ENCODE peak calls at places on chromosomes 2 and 18, in five cellular contexts. C, S, D, N and U are unnamed samples.

GRCh38 chr2:179825494-179825893 is 35.9 kb downstream of the ZNF385B start:
- DNase-seq in C (no peak), S (no peak), D (no peak), N (peak; percentile 2), U (no peak)

GRCh38 chr18:9918016-9918680 is 4.3 kb downstream of the VAPA start:
- DNase-seq in C (no peak), S (no peak), D (no peak), N (peak; percentile 42), U (no peak)

GRCh38 chr2:136052374-136053362 is 65.3 kb downstream of the CXCR4 start:
- DNase-seq in C (no peak), S (no peak), D (no peak), N (no peak), U (no peak)

GRCh38 chr18:48902023-48902855 is 48.5 kb downstream of the SMAD7 start:
- DNase-seq in C (peak; percentile 90), S (peak; percentile 94), D (no peak), N (peak; percentile 98), U (no peak)

GRCh38 chr2:207397917-207398655 is 131.7 kb upstream of the CREB1 start:
- DNase-seq in C (no peak), S (no peak), D (no peak), N (no peak), U (no peak)

GRCh38 chr2:46749042-46749461 is 166.6 kb downstream of the MCFD2 start:
- DNase-seq in C (no peak), S (no peak), D (no peak), N (peak; percentile 83), U (no peak)

GRCh38 chr2:17636989-17637906 is 96.8 kb downstream of the VSNL1 start:
- DNase-seq in C (no peak), S (no peak), D (no peak), N (no peak), U (no peak)

GRCh38 chr2:19360881-19361321 is 2.5 kb upstream of the OSR1 start:
- DNase-seq in C (no peak), S (no peak), D (no peak), N (no peak), U (no peak)

GRCh38 chr2:217929757-217930707 is 72.8 kb downstream of the TNS1 start:
- DNase-seq in C (peak; percentile 65), S (peak; percentile 71), D (no peak), N (peak; percentile 83), U (no peak)
- H3K4me1 ChIP-seq in C (peaks cover 89% of the 10 kb centered on the region), S (peaks cover 71% of the 10 kb centered on the region), D (no peaks in the 10 kb centered on the region), N (peaks cover 24% of the 10 kb centered on the region), U (no peaks in the 10 kb centered on the region)

GRCh38 chr2:73837847-73838585 is 9.3 kb downstream of the STAMBP start:
- DNase-seq in C (no peak), S (no peak), D (no peak), N (no peak), U (no peak)
- H3K36me3 ChIP-seq in C (peaks cover 44% of the 10 kb centered on the region), S (peaks cover 12% of the 10 kb centered on the region), D (peaks cover 3% of the 10 kb centered on the region), N (peaks cover 9% of the 10 kb centered on the region), U (peaks cover 37% of the 10 kb centered on the region)

GRCh38 chr18:62480927-62481326 is 41.9 kb upstream of the ZCCHC2 start:
- DNase-seq in C (no peak), S (no peak), D (no peak), N (no peak), U (no peak)
- H3K4me1 ChIP-seq in C (no peaks in the 10 kb centered on the region), S (no peaks in the 10 kb centered on the region), D (no peaks in the 10 kb centered on the region), N (peaks cover 7% of the 10 kb centered on the region), U (no peaks in the 10 kb centered on the region)

GRCh38 chr2:190972213-190972612 is 41.8 kb downstream of the STAT1 start:
- DNase-seq in C (no peak), S (no peak), D (no peak), N (no peak), U (no peak)

GRCh38 chr2:190972846-190973245 is 41.1 kb downstream of the STAT1 start:
- DNase-seq in C (no peak), S (no peak), D (no peak), N (peak; percentile 36), U (no peak)

GRCh38 chr2:190973262-190973661 is 40.7 kb downstream of the STAT1 start:
- DNase-seq in C (no peak), S (no peak), D (no peak), N (no peak), U (no peak)

GRCh38 chr2:190974629-190975361 is 39.2 kb downstream of the STAT1 start:
- DNase-seq in C (no peak), S (no peak), D (no peak), N (no peak), U (no peak)

DNA sequence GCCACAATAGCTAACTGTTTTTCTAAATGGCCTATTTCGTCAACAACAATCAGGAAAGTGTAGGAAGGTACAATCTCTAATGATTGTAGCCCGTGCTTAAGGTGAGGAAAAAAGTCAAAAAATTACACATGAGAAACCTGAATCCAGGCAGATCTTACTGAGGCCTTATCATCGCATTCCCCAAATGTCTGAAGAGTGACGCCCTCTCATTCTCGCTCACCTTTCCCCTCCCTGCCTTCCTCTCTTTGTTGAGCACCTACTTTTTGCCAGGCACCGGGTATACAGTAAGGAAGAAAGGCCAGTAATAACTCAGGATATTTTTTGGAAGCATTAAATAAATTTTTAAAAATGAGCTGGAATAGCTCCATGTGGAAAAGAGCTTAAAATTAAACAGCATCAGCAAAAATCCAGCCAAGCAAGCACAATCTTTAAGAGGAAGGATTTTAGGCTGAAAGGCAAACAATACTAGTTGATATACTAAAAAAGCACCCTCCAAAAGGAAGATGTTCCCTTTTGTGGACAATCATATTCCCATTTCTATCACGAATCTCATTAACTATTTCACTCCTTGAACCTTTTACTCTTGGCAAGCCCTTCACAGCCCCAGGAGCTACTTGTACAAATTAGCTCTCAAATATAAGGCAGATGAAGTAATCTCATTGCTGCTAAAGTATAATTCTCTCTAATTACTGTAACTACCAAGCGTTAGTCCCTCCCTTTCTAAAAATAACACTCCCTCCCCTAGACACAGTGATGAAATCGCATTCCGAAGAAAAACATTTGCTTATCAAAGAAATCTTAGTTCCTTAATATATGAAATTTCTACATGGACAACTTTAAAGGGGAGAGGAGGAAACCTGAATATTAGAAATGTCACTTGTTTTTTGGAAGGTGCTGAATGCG is 40.0 kb downstream of the STAT1 start:
- DNase-seq in C (no peak), S (no peak), D (no peak), N (peak; percentile 26), U (no peak)
- H3K36me3 ChIP-seq in C (peaks cover 97% of the 10 kb centered on the region), S (peaks cover 86% of the 10 kb centered on the region), D (peaks cover 10% of the 10 kb centered on the region), N (peaks cover 29% of the 10 kb centered on the region), U (peaks cover 98% of the 10 kb centered on the region)

GRCh38 chr18:51582551-51582950 is 385.1 kb upstream of the MEX3C start:
- DNase-seq in C (no peak), S (no peak), D (no peak), N (peak; percentile 46), U (no peak)
- H3K4me1 ChIP-seq in C (no peaks in the 10 kb centered on the region), S (no peaks in the 10 kb centered on the region), D (no peaks in the 10 kb centered on the region), N (no peaks in the 10 kb centered on the region), U (no peaks in the 10 kb centered on the region)

GRCh38 chr2:64804651-64805050 is 150.9 kb upstream of the SERTAD2 start:
- DNase-seq in C (no peak), S (no peak), D (no peak), N (no peak), U (no peak)
- H3K36me3 ChIP-seq in C (no peaks in the 10 kb centered on the region), S (no peaks in the 10 kb centered on the region), D (no peaks in the 10 kb centered on the region), N (no peaks in the 10 kb centered on the region), U (no peaks in the 10 kb centered on the region)

DNA sequence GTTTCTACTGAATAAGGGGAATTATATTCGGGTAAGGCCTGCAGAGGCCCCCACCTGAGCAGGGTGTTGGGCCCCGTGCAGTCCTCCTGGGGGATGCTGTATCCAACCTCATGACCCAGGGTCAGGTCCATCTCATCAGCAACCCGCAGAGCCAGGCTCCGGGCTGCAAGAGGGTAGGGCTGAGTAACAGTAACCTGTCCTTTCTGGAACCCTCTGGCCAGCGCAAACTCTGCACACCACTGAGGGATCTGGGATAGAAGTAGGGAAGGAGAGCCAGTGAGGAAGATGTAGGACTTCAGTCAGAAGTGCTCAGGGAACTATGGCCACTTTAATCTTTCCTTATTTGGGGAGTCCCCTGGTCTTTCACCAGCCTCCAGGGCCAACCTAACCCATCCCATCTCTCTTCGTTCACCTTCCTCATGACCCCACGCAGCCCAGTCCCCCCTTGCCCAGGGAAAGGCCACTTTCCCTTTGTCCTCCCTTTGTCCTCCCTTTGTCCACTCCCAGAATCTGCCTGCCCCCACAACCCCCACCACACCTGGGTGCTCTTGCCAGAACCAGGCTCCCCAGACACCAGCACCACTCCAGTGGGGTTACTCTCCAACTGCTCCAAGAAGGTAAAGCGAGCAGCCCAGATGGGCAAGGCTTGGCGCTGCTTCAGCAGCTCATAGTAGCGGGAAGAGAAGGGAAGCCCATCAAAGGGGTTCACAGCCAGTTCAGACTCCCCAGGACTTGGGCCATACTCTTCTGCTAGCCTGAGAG is 895 bp downstream of the DQX1 start:
- DNase-seq in C (no peak), S (no peak), D (no peak), N (no peak), U (no peak)
- H3K4me1 ChIP-seq in C (peaks cover 7% of the 10 kb centered on the region), S (peaks cover 9% of the 10 kb centered on the region), D (peaks cover 8% of the 10 kb centered on the region), N (peaks cover 5% of the 10 kb centered on the region), U (peaks cover 10% of the 10 kb centered on the region)

DNA sequence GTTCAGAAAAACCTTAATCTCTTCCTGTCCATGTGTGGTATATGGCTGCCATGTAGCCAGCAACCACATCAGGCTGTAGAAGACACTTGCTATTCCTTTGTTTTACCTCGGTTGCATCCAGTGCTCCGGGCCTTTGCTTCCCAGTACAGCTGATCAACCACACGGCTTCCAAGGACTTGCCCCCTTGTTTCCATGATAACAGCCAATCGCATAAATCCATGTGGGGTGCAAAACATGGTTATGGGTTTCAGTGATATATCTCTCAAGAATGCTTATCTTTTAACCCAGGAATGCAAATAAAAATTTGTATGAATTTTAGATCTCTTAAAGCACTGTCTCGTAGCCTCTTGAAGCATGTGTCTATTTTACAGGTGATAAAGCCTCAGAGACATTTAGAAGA is 118.3 kb downstream of the MGAT5 start:
- DNase-seq in C (no peak), S (no peak), D (no peak), N (peak; percentile 32), U (no peak)
- H3K36me3 ChIP-seq in C (no peaks in the 10 kb centered on the region), S (no peaks in the 10 kb centered on the region), D (no peaks in the 10 kb centered on the region), N (no peaks in the 10 kb centered on the region), U (peaks cover 40% of the 10 kb centered on the region)